ENCODE peak calls at places on chromosomes 4 and X, in four cellular contexts. E is stimulated activated CD4-positive, alpha-beta T cell treated with anti-CD3 and anti-CD28 coated beads, Interleukin-12 subunit alpha, Interleukin-12 subunit beta, amount 100 ng/mL, for 24 hours; J is nephron progenitor cell; K is GM23338. F is an unnamed sample.

GRCh38 chr4:11338990-11339782 is 89.5 kb downstream of the HS3ST1 start:
- DNase-seq in E (no peak), J (no peak), K (no peak), F (peak)

GRCh38 chr4:6017030-6017429 is 1.2 kb downstream of the C4orf50 start:
- DNase-seq in E (no peak), J (no peak), K (no peak), F (no peak)

GRCh38 chrX:1164322-1165288 is 47.8 kb downstream of the CRLF2 start:
- DNase-seq in E (no peak), J (peak), K (peak), F (no peak)

GRCh38 chr4:2583517-2583916 is 47.1 kb downstream of the FAM193A start:
- DNase-seq in E (no peak), J (no peak), K (no peak), F (peak)

GRCh38 chr4:142815834-142816233 is 30.3 kb downstream of the INPP4B start:
- DNase-seq in E (no peak), J (no peak), K (no peak), F (no peak)

GRCh38 chrX:36431819-36432218 is 512.3 kb downstream of the CFAP47 start:
- DNase-seq in E (no peak), J (no peak), K (no peak), F (no peak)

GRCh38 chr4:119113033-119113655 is 22.5 kb upstream of the MYOZ2 start:
- DNase-seq in E (no peak), J (no peak), K (no peak), F (no peak)

GRCh38 chr4:57607616-57608150 is 497.5 kb upstream of the IGFBP7 start:
- DNase-seq in E (no peak), J (no peak), K (peak), F (no peak)

GRCh38 chr4:147201016-147201415 is 255.4 kb upstream of the TTC29 start:
- DNase-seq in E (no peak), J (no peak), K (no peak), F (no peak)

GRCh38 chr4:7285244-7286122 is 93.1 kb downstream of the SORCS2 start:
- DNase-seq in E (no peak), J (peak), K (no peak), F (no peak)

GRCh38 chr4:147596377-147596776 is 20.8 kb upstream of the TMEM184C start:
- DNase-seq in E (no peak), J (no peak), K (no peak), F (no peak)

GRCh38 chr4:184825394-184826314 is at the start of gene ACSL1:
- DNase-seq in E (peak), J (peak), K (peak), F (peak)

GRCh38 chrX:21412883-21413282 is 38.7 kb downstream of the CNKSR2 start:
- DNase-seq in E (no peak), J (no peak), K (no peak), F (no peak)

GRCh38 chr4:149751174-149751573 is 64.5 kb downstream of the IQCM start:
- DNase-seq in E (no peak), J (no peak), K (no peak), F (no peak)

GRCh38 chrX:38232287-38232686 is 11.6 kb upstream of the SRPX start:
- DNase-seq in E (no peak), J (no peak), K (no peak), F (no peak)

GRCh38 chrX:29466441-29466840 is 748.9 kb upstream of the MAGEB2 start:
- DNase-seq in E (no peak), J (no peak), K (no peak), F (no peak)

GRCh38 chrX:124028177-124028576 is 66.7 kb downstream of the STAG2 start:
- DNase-seq in E (no peak), J (no peak), K (no peak), F (no peak)

GRCh38 chr4:38782452-38783108 is at the start of gene TLR10:
- DNase-seq in E (no peak), J (peak), K (peak), F (peak)

GRCh38 chrX:151100796-151101195 is 75.6 kb upstream of the GPR50 start:
- DNase-seq in E (no peak), J (no peak), K (no peak), F (no peak)

GRCh38 chr4:71841336-71841735 is 57.5 kb upstream of the GC start:
- DNase-seq in E (no peak), J (no peak), K (no peak), F (no peak)

GRCh38 chr4:4302001-4302400 is 11.9 kb downstream of the ZBTB49 start:
- DNase-seq in E (no peak), J (no peak), K (no peak), F (no peak)

GRCh38 chr4:166324321-166324720 is 451.3 kb downstream of the TLL1 start:
- DNase-seq in E (no peak), J (peak), K (peak), F (peak)

GRCh38 chr4:176547005-176547404 is 227.2 kb downstream of the SPCS3 start:
- DNase-seq in E (no peak), J (no peak), K (no peak), F (no peak)

GRCh38 chrX:129736491-129736890 is 2.3 kb upstream of the XPNPEP2 start:
- DNase-seq in E (no peak), J (no peak), K (no peak), F (no peak)

GRCh38 chr4:27360651-27361347 is 500.2 kb downstream of the STIM2 start:
- DNase-seq in E (no peak), J (no peak), K (peak), F (no peak)

GRCh38 chr4:122131562-122132157 is 20.5 kb upstream of the BLTP1 start:
- DNase-seq in E (no peak), J (no peak), K (no peak), F (no peak)

GRCh38 chr4:17309567-17310268 is 202.2 kb downstream of the QDPR start:
- DNase-seq in E (no peak), J (no peak), K (no peak), F (no peak)

F was measured in NCI-H146.